ENCODE peak calls at places on chromosomes 11 and 22, in ten cellular contexts. Q is right atrium auricular region, L is IMR-90, C is fibroblast of lung, H is RWPE2, Z is heart left ventricle, E is sigmoid colon, U is A549, R is kidney epithelial cell, G is AG04450. M is an unnamed sample.

GRCh38 chr22:23023294-23023693 is 47.0 kb upstream of the GNAZ start:
- DNase-seq in Q (no peak), L (no peak), C (no peak), H (no peak), Z (no peak), E (no peak), U (no peak), R (no peak), G (no peak), M (no peak)

GRCh38 chr11:4683020-4683419 is 14.6 kb downstream of the OR51E2 start:
- DNase-seq in Q (no peak), L (peak), C (no peak), H (no peak), Z (no peak), E (no peak), U (no peak), R (no peak), G (peak), M (no peak)

GRCh38 chr11:819129-819931 is 616 bp downstream of the PNPLA2 start:
- DNase-seq in Q (peak), L (peak), C (peak), H (no peak), Z (peak), E (peak), U (no peak), R (no peak), G (peak), M (peak)

GRCh38 chr11:83691387-83692088 is 405.4 kb upstream of the CCDC90B start:
- DNase-seq in Q (peak), L (no peak), C (peak), H (no peak), Z (no peak), E (no peak), U (no peak), R (no peak), G (no peak), M (no peak)

GRCh38 chr11:104036603-104037394 is at the start of gene DDI1:
- DNase-seq in Q (no peak), L (no peak), C (no peak), H (no peak), Z (peak), E (no peak), U (no peak), R (no peak), G (no peak), M (no peak)

GRCh38 chr11:95404370-95404769 is 173.4 kb upstream of the SESN3 start:
- DNase-seq in Q (no peak), L (no peak), C (no peak), H (no peak), Z (no peak), E (no peak), U (no peak), R (no peak), G (no peak), M (no peak)

GRCh38 chr11:60810583-60810982 is 25.4 kb downstream of the MS4A10 start:
- DNase-seq in Q (no peak), L (no peak), C (no peak), H (no peak), Z (no peak), E (no peak), U (no peak), R (no peak), G (no peak), M (no peak)

GRCh38 chr11:45925550-45925949 is 3.1 kb downstream of the LARGE2 start:
- DNase-seq in Q (no peak), L (no peak), C (no peak), H (no peak), Z (no peak), E (no peak), U (no peak), R (no peak), G (no peak), M (no peak)

GRCh38 chr11:72330131-72330727 is 86.3 kb upstream of the PHOX2A start:
- DNase-seq in Q (no peak), L (no peak), C (no peak), H (no peak), Z (no peak), E (no peak), U (no peak), R (no peak), G (no peak), M (no peak)

GRCh38 chr22:33895444-33895843 is 24.8 kb downstream of the LARGE1 start:
- DNase-seq in Q (no peak), L (no peak), C (no peak), H (no peak), Z (no peak), E (no peak), U (no peak), R (no peak), G (no peak), M (no peak)

DNA sequence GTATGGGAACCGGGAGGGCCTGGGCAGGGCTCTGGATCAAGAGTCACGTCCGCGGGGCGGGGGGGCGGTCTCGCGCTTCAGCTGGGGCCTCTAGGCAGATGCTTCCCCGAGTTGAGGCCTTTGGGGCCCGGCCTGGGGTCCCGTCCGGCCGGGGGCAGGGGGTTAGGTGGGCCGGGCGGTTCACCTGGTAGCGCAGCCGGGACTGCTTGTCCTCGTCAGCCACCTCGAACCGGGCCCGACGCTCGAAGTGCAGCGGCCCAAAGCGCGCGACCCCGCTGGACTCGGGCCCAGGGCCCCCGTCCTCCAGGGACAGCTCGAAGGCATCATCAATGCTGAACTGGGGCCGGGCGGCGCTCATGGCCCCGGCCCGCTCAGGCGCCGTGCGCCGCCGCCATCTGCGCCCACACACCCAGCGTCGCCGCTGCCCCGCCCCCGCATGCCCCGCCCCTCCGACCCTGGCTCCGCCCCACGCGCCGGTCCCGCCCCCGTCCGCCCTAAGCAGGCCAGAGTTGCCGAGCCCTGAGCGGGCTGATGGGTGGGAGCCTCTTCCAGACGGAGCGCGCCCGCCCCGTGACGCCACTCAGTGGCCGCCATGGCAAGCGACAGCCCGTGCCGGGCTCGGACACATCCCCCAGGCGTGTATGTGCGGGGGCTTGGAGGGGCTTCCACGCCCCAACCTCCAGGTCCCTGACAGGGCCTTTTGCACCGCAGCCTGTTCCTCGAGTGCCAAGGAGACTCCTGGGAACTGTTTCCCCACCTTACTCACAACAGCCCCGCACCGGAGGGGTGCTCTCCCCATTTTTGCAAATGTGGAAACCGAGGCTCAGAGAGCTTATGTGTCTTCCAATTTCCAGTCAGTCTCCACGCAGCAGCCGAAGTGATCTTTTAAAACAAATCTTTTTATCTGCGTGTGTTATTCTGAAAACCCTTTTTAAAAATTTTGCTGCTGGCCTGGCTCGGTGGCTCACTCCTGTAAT is at the start of gene TMEM134:
- DNase-seq in Q (peak), L (peak), C (peak), H (peak), Z (peak), E (peak), U (peak), R (peak), G (peak), M (peak)
- TF ChIP-seq CTCF in Q (peak), L (peak), C (peak), H (peak), Z (peak), E (no peak), U (peak), R (peak), G (peak), M (no peak)

GRCh38 chr11:92225206-92225562 is 566 bp downstream of the FAT3 start:
- DNase-seq in Q (no peak), L (no peak), C (no peak), H (peak), Z (no peak), E (no peak), U (no peak), R (no peak), G (no peak), M (no peak)

GRCh38 chr11:92227233-92227593 is 2.6 kb downstream of the FAT3 start:
- DNase-seq in Q (no peak), L (no peak), C (no peak), H (no peak), Z (no peak), E (no peak), U (no peak), R (no peak), G (no peak), M (no peak)

GRCh38 chr11:92226331-92227232 is 2.0 kb downstream of the FAT3 start:
- DNase-seq in Q (no peak), L (no peak), C (peak), H (no peak), Z (no peak), E (no peak), U (no peak), R (no peak), G (no peak), M (no peak)

GRCh38 chr11:92224394-92225205 is at the start of gene FAT3:
- DNase-seq in Q (no peak), L (peak), C (peak), H (peak), Z (peak), E (peak), U (peak), R (no peak), G (peak), M (peak)

DNA sequence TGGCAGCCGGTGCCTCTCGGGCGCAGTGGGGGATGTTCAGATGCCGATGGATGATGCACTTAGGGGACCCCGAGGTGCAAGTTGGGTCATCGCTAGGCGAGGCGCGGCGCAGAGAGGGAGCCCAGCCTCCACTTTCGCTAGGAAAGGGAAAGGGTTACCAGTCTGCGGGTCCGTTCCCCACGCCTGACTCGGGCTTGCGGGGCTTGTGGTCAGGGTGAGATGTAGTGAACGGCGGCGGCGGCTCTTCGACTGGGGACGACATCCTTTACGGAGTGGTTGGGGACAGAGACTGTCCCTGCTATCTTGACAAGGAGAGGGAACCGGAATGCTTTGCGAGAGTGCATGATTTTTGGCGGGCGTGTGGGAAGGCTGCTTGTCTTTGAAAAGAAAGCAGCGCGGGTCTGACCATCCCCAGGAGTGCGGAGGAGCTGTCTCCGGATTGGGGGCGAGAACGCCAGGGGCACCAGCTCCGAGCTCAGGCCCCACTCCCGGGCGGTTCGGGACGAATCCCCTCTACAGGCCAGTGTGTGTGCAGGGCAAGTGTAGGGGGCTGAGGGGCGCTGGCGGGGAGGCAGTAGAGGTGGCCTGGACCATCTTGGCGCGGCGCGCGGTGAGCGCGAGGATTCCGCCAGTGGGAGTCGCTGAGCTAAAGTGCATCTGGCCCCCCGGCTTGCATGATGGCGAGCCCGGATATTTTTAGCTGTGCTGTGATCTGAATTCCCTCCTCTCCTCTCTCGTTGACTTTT is 1.1 kb downstream of the FAT3 start:
- DNase-seq in Q (no peak), L (no peak), C (peak), H (peak), Z (no peak), E (peak), U (no peak), R (no peak), G (no peak), M (peak)
- H3K4me3 ChIP-seq in Q (peak), L (peak), C (peak), H (peak), Z (peak), E (peak), U (peak), R (peak), G (peak), M (peak)

GRCh38 chr11:130451261-130452019 is 3.0 kb downstream of the ADAMTS15 start:
- DNase-seq in Q (peak), L (peak), C (peak), H (no peak), Z (peak), E (no peak), U (no peak), R (no peak), G (no peak), M (peak)

GRCh38 chr11:130448039-130448415 is 418 bp upstream of the ADAMTS15 start:
- DNase-seq in Q (no peak), L (no peak), C (no peak), H (no peak), Z (no peak), E (no peak), U (no peak), R (no peak), G (no peak), M (no peak)

GRCh38 chr11:130448416-130449068 is at the start of gene ADAMTS15:
- DNase-seq in Q (peak), L (peak), C (peak), H (peak), Z (peak), E (peak), U (peak), R (no peak), G (no peak), M (peak)

GRCh38 chr11:130449246-130449990 is 973 bp downstream of the ADAMTS15 start:
- DNase-seq in Q (no peak), L (no peak), C (no peak), H (no peak), Z (peak), E (no peak), U (no peak), R (no peak), G (no peak), M (peak)

GRCh38 chr11:130449996-130450419 is 1.6 kb downstream of the ADAMTS15 start:
- DNase-seq in Q (peak), L (peak), C (peak), H (no peak), Z (peak), E (peak), U (no peak), R (no peak), G (no peak), M (peak)
- TF ChIP-seq CTCF in Q (peak), L (peak), C (peak), H (no peak), Z (peak), E (peak), U (no peak), R (peak), G (peak), M (peak)

GRCh38 chr22:49088801-49089791 is 738.6 kb downstream of the BRD1 start:
- DNase-seq in Q (no peak), L (no peak), C (no peak), H (no peak), Z (no peak), E (peak), U (no peak), R (no peak), G (no peak), M (no peak)

GRCh38 chr22:49086181-49086580 is 741.5 kb downstream of the BRD1 start:
- DNase-seq in Q (no peak), L (no peak), C (no peak), H (no peak), Z (no peak), E (no peak), U (no peak), R (no peak), G (no peak), M (no peak)

GRCh38 chr22:49087163-49087562 is 740.5 kb downstream of the BRD1 start:
- DNase-seq in Q (no peak), L (no peak), C (no peak), H (no peak), Z (no peak), E (peak), U (no peak), R (no peak), G (no peak), M (no peak)

GRCh38 chr22:49087716-49088660 is 739.7 kb downstream of the BRD1 start:
- DNase-seq in Q (no peak), L (no peak), C (no peak), H (no peak), Z (no peak), E (peak), U (no peak), R (no peak), G (no peak), M (no peak)

GRCh38 chr22:49086606-49087157 is 741.0 kb downstream of the BRD1 start:
- DNase-seq in Q (no peak), L (no peak), C (no peak), H (no peak), Z (no peak), E (peak), U (no peak), R (no peak), G (no peak), M (no peak)
- H3K4me3 ChIP-seq in Q (no peak), L (no peak), C (no peak), H (no peak), Z (no peak), E (no peak), U (no peak), R (no peak), G (no peak), M (no peak)

GRCh38 chr22:50733521-50734342 is 4.3 kb upstream of the ACR start:
- DNase-seq in Q (no peak), L (peak), C (peak), H (peak), Z (no peak), E (peak), U (no peak), R (no peak), G (peak), M (peak)
- TF ChIP-seq CTCF in Q (no peak), L (peak), C (no peak), H (no peak), Z (no peak), E (no peak), U (no peak), R (no peak), G (peak), M (no peak)

GRCh38 chr22:37819100-37819433 is 4.1 kb upstream of the GALR3 start:
- DNase-seq in Q (no peak), L (no peak), C (no peak), H (no peak), Z (no peak), E (no peak), U (no peak), R (no peak), G (no peak), M (no peak)

GRCh38 chr22:37816543-37817180 is 6.5 kb upstream of the GALR3 start:
- DNase-seq in Q (no peak), L (no peak), C (no peak), H (no peak), Z (no peak), E (no peak), U (no peak), R (no peak), G (no peak), M (no peak)

GRCh38 chr22:37818397-37819099 is 4.6 kb upstream of the GALR3 start:
- DNase-seq in Q (no peak), L (peak), C (peak), H (no peak), Z (peak), E (peak), U (no peak), R (no peak), G (no peak), M (peak)

GRCh38 chr22:37815593-37815992 is 7.6 kb upstream of the GALR3 start:
- DNase-seq in Q (no peak), L (no peak), C (no peak), H (no peak), Z (no peak), E (no peak), U (no peak), R (no peak), G (no peak), M (no peak)

DNA sequence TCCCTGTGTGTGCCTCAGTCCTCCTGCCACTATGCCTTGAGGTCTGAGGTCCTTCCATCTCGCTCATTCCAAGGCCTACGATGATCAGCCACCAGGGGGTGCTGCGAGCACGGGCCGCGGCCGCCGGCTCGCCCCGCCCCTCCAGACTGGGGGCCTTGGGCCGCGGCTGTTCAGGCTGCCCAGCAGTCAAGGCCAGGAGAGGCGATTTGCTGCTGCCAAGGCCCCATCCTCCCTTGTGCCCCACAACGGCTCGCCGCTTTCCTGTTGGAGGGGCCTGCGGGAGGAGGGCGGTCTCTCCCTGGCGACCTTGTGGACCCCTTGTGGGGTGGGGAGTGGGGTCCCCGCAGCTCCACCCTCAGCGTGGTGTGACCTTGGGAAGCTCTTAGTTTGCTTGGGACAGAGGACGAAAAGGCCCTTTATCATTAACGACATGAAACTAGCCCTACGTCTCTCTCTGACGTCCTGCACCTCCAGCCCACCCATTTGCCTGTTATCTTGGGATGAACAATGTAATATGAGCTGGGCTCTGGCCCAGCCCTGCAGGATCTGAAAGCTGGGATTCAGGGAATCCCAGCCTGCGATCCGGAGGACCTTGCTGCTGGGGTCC is 5.4 kb upstream of the GALR3 start:
- DNase-seq in Q (peak), L (peak), C (peak), H (no peak), Z (peak), E (peak), U (peak), R (no peak), G (no peak), M (peak)
- H3K4me3 ChIP-seq in Q (peak), L (peak), C (peak), H (no peak), Z (peak), E (peak), U (peak), R (no peak), G (peak), M (peak)

DNA sequence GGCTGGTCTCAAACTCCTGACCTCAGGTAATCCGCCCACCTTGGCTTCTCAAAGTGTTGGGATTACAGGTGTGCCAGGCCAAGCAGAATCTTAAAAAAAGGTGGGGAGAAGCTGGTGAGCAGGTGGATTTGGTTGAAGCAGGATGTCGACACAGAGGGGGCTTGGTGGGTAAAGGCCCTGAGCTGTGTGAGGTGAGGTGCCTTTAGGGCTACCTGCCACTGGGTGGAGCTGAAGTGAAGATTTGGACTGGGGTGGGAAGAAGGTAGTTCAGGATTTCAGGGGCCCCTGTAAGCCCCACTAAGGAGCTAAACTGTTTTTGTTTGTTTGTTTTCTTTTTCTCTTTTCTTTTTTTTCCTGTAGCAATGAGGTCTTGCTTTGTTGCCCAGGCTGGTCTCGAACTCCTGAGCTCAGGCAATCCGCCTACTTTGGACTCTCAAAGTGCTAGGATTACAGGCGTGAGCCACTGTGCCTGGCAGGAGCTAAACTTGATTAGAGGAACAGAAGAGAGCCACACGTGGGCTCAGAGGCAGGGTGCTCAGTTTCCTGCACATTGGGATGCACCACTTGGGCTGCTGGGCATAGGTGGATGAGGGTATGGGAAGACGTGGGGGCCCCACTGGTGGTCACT is 6.0 kb downstream of the P2RX6 start:
- DNase-seq in Q (no peak), L (no peak), C (no peak), H (no peak), Z (no peak), E (no peak), U (peak), R (no peak), G (no peak), M (no peak)
- TF ChIP-seq CTCF in Q (no peak), L (peak), C (peak), H (peak), Z (no peak), E (no peak), U (no peak), R (peak), G (peak), M (peak)